ENCODE peak calls at places on chromosomes 11 and 22, in nine cellular contexts. G is adrenal gland, X is SW 1271, T is EH, S is NCI-H774, B is fibroblast of the conjunctiva, F is NCI-H460, K is sigmoid colon, W is pancreas. A is an unnamed sample.

GRCh38 chr11:27254744-27255446 is 108.1 kb downstream of the CCDC34 start:
- DNase-seq in G (no peak), S (no peak), X (no peak), T (peak; percentile 83), F (no peak), K (no peak), B (no peak), W (no peak), A (no peak)

GRCh38 chr11:6618117-6619020 is 853 bp downstream of the TPP1 start:
- DNase-seq in W (peak; percentile 52), F (no peak), K (peak; percentile 85), B (peak; percentile 43), X (no peak), G (peak; percentile 87), T (peak; percentile 87), S (no peak), A (no peak)

GRCh38 chr22:27801197-27801615 is 350 bp downstream of the MN1 start:
- DNase-seq in K (no peak), B (no peak), W (peak; percentile 41), T (peak; percentile 44), X (no peak), F (no peak), G (peak; percentile 41), S (no peak), A (peak; percentile 81)

GRCh38 chr11:103676413-103676812 is 360.0 kb upstream of the DDI1 start:
- DNase-seq in G (no peak), X (no peak), S (no peak), B (no peak), W (no peak), T (peak; percentile 48), F (no peak), K (no peak), A (no peak)

GRCh38 chr11:126992065-126992803 is 8.3 kb downstream of the KIRREL3 start:
- DNase-seq in T (peak; percentile 100), W (no peak), S (no peak), K (no peak), G (no peak), X (no peak), F (no peak), B (peak; percentile 32), A (no peak)

GRCh38 chr11:133038850-133039249 is 493.5 kb downstream of the OPCML start:
- DNase-seq in K (no peak), S (no peak), F (no peak), W (no peak), B (no peak), X (no peak), T (peak; percentile 44), G (no peak), A (no peak)

GRCh38 chr11:42065199-42065598 is 605.7 kb upstream of the LRRC4C start:
- DNase-seq in F (no peak), B (no peak), K (no peak), W (no peak), G (no peak), S (no peak), X (no peak), T (no peak), A (no peak)

GRCh38 chr11:88508558-88508807 is 170.9 kb upstream of the CTSC start:
- DNase-seq in G (no peak), S (no peak), X (no peak), F (no peak), W (no peak), B (no peak), K (no peak), T (no peak), A (peak; percentile 55)

GRCh38 chr11:2310786-2311455 is 9.1 kb downstream of the TSPAN32 start:
- DNase-seq in X (no peak), S (no peak), T (no peak), F (no peak), G (no peak), K (peak; percentile 64), W (peak; percentile 11), B (no peak), A (no peak)

GRCh38 chr11:2668876-2669275 is 30.9 kb downstream of the KCNQ1OT1 start:
- DNase-seq in T (no peak), F (no peak), G (no peak), X (no peak), B (no peak), S (no peak), K (no peak), W (peak; percentile 6), A (no peak)

GRCh38 chr11:35223429-35223828 is 84.5 kb downstream of the CD44 start:
- DNase-seq in F (no peak), W (no peak), G (no peak), X (no peak), S (no peak), B (peak; percentile 81), T (peak; percentile 78), K (peak; percentile 68), A (no peak)

GRCh38 chr11:2772544-2773031 is 72.8 kb upstream of the KCNQ1OT1 start:
- DNase-seq in W (peak; percentile 11), S (no peak), F (no peak), K (no peak), X (no peak), T (peak; percentile 60), G (peak; percentile 17), B (no peak), A (no peak)

GRCh38 chr22:23696326-23696851 is 5.6 kb downstream of the RGL4 start:
- DNase-seq in X (no peak), G (peak; percentile 40), T (no peak), S (no peak), W (no peak), F (no peak), K (no peak), B (no peak), A (no peak)

GRCh38 chr11:32583451-32584271 is at the start of gene EIF3M:
- DNase-seq in B (peak; percentile 95), K (peak; percentile 98), G (peak; percentile 96), X (peak; percentile 95), W (peak; percentile 95), S (peak; percentile 93), T (peak; percentile 95), F (peak; percentile 91), A (peak; percentile 92)

GRCh38 chr11:13287026-13287425 is 9.4 kb downstream of the BMAL1 start:
- DNase-seq in T (no peak), X (no peak), F (no peak), S (no peak), B (no peak), K (no peak), W (no peak), G (no peak), A (no peak)

GRCh38 chr11:69174841-69175240 is 19.1 kb downstream of the SMIM38 start:
- DNase-seq in K (no peak), G (no peak), W (no peak), B (no peak), X (no peak), S (no peak), T (no peak), F (no peak), A (no peak)

GRCh38 chr11:33847251-33847650 is 44.6 kb downstream of the LMO2 start:
- DNase-seq in S (no peak), G (no peak), W (no peak), T (no peak), B (no peak), X (no peak), F (no peak), K (no peak), A (no peak)

GRCh38 chr11:102664001-102664752 is 39.0 kb upstream of the MMP20 start:
- DNase-seq in W (no peak), X (no peak), K (no peak), S (no peak), F (no peak), B (no peak), T (peak; percentile 13), G (no peak), A (no peak)

GRCh38 chr22:25745341-25746011 is 3.5 kb downstream of the MYO18B start:
- DNase-seq in F (no peak), W (no peak), T (peak; percentile 71), S (no peak), G (peak; percentile 36), B (no peak), X (no peak), K (peak; percentile 12), A (no peak)

GRCh38 chr22:17770180-17771077 is 3.8 kb downstream of the BID start:
- DNase-seq in G (no peak), W (no peak), X (no peak), B (no peak), F (no peak), K (no peak), S (no peak), T (no peak), A (no peak)

GRCh38 chr11:115653076-115653475 is 148.9 kb upstream of the CADM1 start:
- DNase-seq in S (no peak), K (no peak), B (no peak), W (no peak), X (no peak), G (no peak), F (no peak), T (peak; percentile 11), A (no peak)

GRCh38 chr11:63870351-63871197 is 31.7 kb downstream of the MARK2 start:
- DNase-seq in F (no peak), B (no peak), W (no peak), K (no peak), S (no peak), G (peak; percentile 28), X (no peak), T (peak; percentile 25), A (no peak)

GRCh38 chr11:29161216-29161615 is 855.6 kb downstream of the KCNA4 start:
- DNase-seq in B (no peak), K (no peak), G (no peak), X (no peak), S (no peak), T (peak; percentile 66), W (no peak), F (no peak), A (no peak)

GRCh38 chr11:119362741-119363080 is 16.2 kb upstream of the MFRP start:
- DNase-seq in X (no peak), S (no peak), F (no peak), G (no peak), K (no peak), W (no peak), T (no peak), B (no peak), A (no peak)

GRCh38 chr11:65427691-65428577 is 5.3 kb downstream of the NEAT1 start:
- DNase-seq in X (no peak), S (no peak), W (no peak), T (peak; percentile 82), G (peak; percentile 74), B (no peak), F (peak; percentile 61), K (peak; percentile 70), A (no peak)

GRCh38 chr22:31106651-31107205 is 640 bp downstream of the SELENOM start:
- DNase-seq in X (peak; percentile 28), S (no peak), G (peak; percentile 52), F (no peak), K (peak; percentile 82), B (no peak), W (peak; percentile 55), T (peak; percentile 74), A (no peak)

GRCh38 chr11:46272816-46273427 is 4.5 kb upstream of the CREB3L1 start:
- DNase-seq in G (peak; percentile 75), F (no peak), T (peak; percentile 82), X (peak; percentile 15), S (no peak), W (peak; percentile 61), K (peak; percentile 85), B (no peak), A (no peak)

GRCh38 chr22:39839917-39840510 is 53.5 kb downstream of the ENTHD1 start:
- DNase-seq in K (no peak), T (no peak), W (no peak), G (no peak), S (no peak), F (no peak), B (no peak), X (no peak), A (no peak)

GRCh38 chr22:43923191-43923590 is 414 bp upstream of the PNPLA3 start:
- DNase-seq in T (peak; percentile 27), F (no peak), B (no peak), W (no peak), X (peak; percentile 59), G (no peak), K (no peak), S (no peak), A (peak; percentile 56)

GRCh38 chr11:13119361-13119760 is 110.2 kb downstream of the RASSF10 start:
- DNase-seq in S (no peak), F (no peak), W (no peak), T (peak; percentile 40), G (no peak), X (peak; percentile 8), K (no peak), B (no peak), A (no peak)

GRCh38 chr11:16169946-16170345 is 186.4 kb downstream of the SOX6 start:
- DNase-seq in S (no peak), F (no peak), K (no peak), G (no peak), X (no peak), W (no peak), B (no peak), T (peak; percentile 68), A (no peak)

A was measured in H1.